ENCODE peak calls at places on chromosomes 16 and 17, in seven cellular contexts. W is nephron progenitor cell, O is fibroblast of lung, I is mucosa of descending colon, S is BJ, L is activated B cell treated with CpG ODN at 0.5 μM for 24 hours, E is progenitor cell of endocrine pancreas. F is an unnamed sample.

GRCh38 chr16:80040413-80040812 is 439.9 kb upstream of the MAF start:
- DNase-seq in L (no peak), I (no peak), O (no peak), S (no peak), W (no peak), E (no peak), F (no peak)

GRCh38 chr16:14284930-14285541 is 213.9 kb downstream of the MRTFB start:
- DNase-seq in O (no peak), E (no peak), S (no peak), L (no peak), W (no peak), I (no peak), F (peak)

GRCh38 chr17:32496348-32497078 is 9.7 kb downstream of the CDK5R1 start:
- DNase-seq in W (no peak), S (no peak), I (no peak), L (no peak), O (peak), E (no peak), F (peak)

GRCh38 chr17:10657866-10658265 is 757 bp upstream of the MYH3 start:
- DNase-seq in E (no peak), I (no peak), L (no peak), S (no peak), O (no peak), W (no peak), F (no peak)

GRCh38 chr17:31830971-31831755 is 27.9 kb downstream of the COPRS start:
- DNase-seq in I (no peak), W (no peak), E (no peak), L (no peak), O (peak), S (no peak), F (peak)

GRCh38 chr17:81578561-81579225 is 26.5 kb upstream of the FAAP100 start:
- DNase-seq in S (no peak), O (no peak), I (no peak), L (no peak), W (no peak), E (no peak), F (no peak)

GRCh38 chr17:41984454-41984853 is 17.9 kb downstream of the CNP start:
- DNase-seq in W (no peak), I (no peak), E (no peak), O (no peak), S (no peak), L (no peak), F (no peak)

GRCh38 chr17:66508896-66509843 is 206.8 kb downstream of the PRKCA start:
- DNase-seq in O (peak), S (no peak), W (no peak), I (peak), E (no peak), L (no peak), F (peak)

GRCh38 chr16:64182985-64183384 is 938.9 kb downstream of the CDH11 start:
- DNase-seq in S (no peak), W (no peak), O (no peak), E (no peak), L (no peak), I (no peak), F (no peak)

GRCh38 chr16:11755022-11755760 is 12.5 kb upstream of the TXNDC11 start:
- DNase-seq in L (no peak), W (no peak), O (no peak), I (no peak), S (no peak), E (no peak), F (peak)

GRCh38 chr16:1953734-1954133 is 755 bp downstream of the RPL3L start:
- DNase-seq in O (no peak), S (no peak), E (no peak), W (no peak), I (no peak), L (no peak), F (no peak)

GRCh38 chr17:10614536-10615155 is 42.5 kb downstream of the MYH3 start:
- DNase-seq in E (peak), I (no peak), W (peak), S (no peak), L (no peak), O (peak), F (peak)

GRCh38 chr16:46832757-46833464 is 1.9 kb upstream of the C16orf87 start:
- DNase-seq in E (no peak), I (no peak), L (no peak), W (no peak), S (no peak), O (no peak), F (no peak)

GRCh38 chr17:17906418-17907215 is 65.6 kb downstream of the TOM1L2 start:
- DNase-seq in S (no peak), I (no peak), L (no peak), O (no peak), W (no peak), E (no peak), F (no peak)

GRCh38 chr16:77574867-77575619 is 140.2 kb upstream of the ADAMTS18 start:
- DNase-seq in S (no peak), W (no peak), O (no peak), E (no peak), L (no peak), I (no peak), F (no peak)

GRCh38 chr16:72502654-72503005 is 330.7 kb upstream of the PMFBP1 start:
- DNase-seq in W (no peak), O (no peak), L (no peak), S (no peak), I (no peak), E (no peak), F (no peak)

GRCh38 chr17:41864498-41864836 is 756 bp downstream of the KLHL11 start:
- DNase-seq in O (no peak), E (no peak), S (no peak), L (peak), W (no peak), I (no peak), F (no peak)

GRCh38 chr17:77285594-77286390 is 145.0 kb downstream of the SEC14L1 start:
- DNase-seq in E (no peak), S (peak), O (peak), W (no peak), L (no peak), I (peak), F (peak)

GRCh38 chr17:69716571-69716970 is 302.1 kb downstream of the MAP2K6 start:
- DNase-seq in S (peak), L (no peak), E (no peak), I (no peak), W (no peak), O (peak), F (peak)

GRCh38 chr16:89295915-89296314 is 78.4 kb downstream of the ZNF778 start:
- DNase-seq in I (no peak), E (no peak), L (no peak), S (no peak), W (no peak), O (no peak), F (no peak)

DNA sequence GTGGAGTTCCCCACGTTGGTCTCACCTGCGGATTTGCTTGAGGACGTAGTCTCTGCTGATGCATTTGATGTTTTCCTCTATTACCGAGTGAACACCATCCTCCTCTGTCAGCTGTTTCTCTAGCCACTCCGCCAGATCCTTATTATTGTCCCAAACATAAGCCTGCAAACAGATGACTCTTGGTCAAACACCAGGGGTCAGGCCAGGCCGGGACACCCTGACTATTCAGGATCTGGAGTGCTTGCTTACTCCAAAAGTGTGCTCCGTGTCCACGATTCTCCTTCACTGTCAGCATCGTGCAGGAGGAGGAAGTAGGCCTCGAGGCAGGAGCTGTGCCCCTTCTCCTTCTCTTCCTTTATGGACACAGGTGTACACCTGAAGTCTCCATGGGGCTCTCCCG is 140.2 kb downstream of the AATF start:
- DNase-seq in L (no peak), S (no peak), O (no peak), E (no peak), I (no peak), W (no peak), F (no peak)
- TF ChIP-seq CTCF in L (no peak), S (no peak), O (no peak), E (peak), I (no peak), W (no peak), F (no peak)

DNA sequence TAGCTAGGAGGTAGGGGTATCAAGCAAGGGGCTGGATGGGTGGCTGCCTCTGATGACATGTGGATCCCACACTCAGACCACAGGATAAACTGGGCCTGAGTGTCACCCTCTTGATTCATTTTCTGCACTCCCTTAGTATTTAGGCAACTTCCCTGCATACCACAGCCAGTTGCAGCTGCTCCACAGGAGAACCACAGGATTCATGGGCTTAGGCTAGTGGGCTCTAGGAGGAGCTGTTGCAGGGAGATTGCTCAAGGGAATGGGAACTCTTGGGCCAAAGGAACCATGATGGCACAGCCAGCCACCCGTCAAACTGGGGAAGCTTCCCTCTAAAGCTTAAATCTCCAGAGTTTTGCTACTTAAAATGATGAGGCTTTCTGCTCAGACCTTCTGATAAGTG is 269.7 kb upstream of the ASIC2 start:
- DNase-seq in I (no peak), W (no peak), S (no peak), L (no peak), O (no peak), E (no peak), F (no peak)
- TF ChIP-seq CTCF in I (no peak), W (no peak), S (no peak), L (no peak), O (no peak), E (no peak), F (no peak)

GRCh38 chr17:38922538-38923291 is 2.7 kb upstream of the LASP1NB start:
- DNase-seq in L (no peak), O (peak), W (no peak), E (no peak), I (no peak), S (no peak), F (peak)
- TF ChIP-seq CTCF in L (no peak), O (no peak), W (no peak), E (no peak), I (no peak), S (peak), F (no peak)

DNA sequence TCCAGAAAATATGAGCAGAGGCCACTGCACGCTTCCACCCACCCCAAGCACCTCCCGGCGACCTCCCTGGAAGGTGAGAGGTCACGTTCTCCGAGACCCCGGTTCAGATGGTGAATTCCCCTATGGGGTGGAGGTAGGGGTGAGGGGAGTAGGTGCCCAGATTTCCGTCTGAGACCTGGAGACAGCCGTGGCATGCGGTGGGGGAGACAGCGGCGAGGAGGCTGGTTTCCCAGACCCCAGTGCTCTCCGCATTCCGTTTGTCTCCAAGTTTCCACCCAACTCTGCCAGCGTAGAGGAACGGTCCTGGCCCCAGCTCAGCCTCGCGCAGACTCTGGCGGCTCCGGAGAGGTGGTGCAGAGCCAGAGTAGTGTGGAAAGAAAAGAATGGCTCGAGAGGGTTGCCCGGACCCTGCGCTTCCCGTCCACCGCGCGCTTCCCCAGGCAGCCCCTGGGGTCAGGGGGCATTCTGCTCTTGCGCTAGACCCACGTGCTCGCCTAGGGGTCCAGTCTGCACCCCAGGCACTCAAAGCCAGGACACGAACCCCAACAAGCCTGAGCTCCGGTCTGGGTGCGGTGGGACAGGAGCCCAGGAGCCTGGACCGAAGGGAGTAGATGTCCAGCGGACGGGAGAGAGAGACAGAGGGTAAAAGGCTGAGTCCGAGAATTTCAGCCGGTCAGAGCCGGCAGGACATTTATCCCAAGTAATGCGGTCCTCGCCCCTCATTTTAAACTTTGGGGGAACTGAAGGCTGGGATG is 3.9 kb downstream of the PMP22 start:
- DNase-seq in O (peak), L (no peak), W (peak), S (no peak), I (peak), E (peak), F (peak)
- TF ChIP-seq CTCF in O (peak), L (no peak), W (peak), S (no peak), I (no peak), E (peak), F (peak)

DNA sequence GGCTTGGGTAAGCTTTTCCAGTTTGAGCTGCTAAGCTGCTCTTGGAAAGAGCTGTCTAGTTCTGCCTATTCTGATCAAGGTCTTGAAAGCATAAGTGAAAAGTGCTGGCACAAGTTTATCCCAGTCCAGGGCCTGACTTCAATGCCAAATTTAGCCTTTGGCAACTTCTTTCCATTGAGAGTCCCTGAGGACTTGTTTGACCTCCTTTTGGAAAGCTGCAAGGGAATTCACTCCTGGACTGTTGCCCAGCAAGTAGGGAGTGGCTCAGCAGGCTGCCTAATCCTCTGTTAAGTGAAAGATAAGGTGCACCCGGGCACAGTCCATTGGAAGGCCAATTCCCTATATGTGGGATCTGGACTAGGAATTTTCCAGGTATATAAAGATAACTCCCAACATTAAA is 16.0 kb upstream of the TANC2 start:
- DNase-seq in I (peak), E (no peak), W (no peak), L (no peak), S (no peak), O (peak), F (peak)
- TF ChIP-seq CTCF in I (no peak), E (no peak), W (no peak), L (no peak), S (no peak), O (no peak), F (no peak)

GRCh38 chr17:71085238-71086033 is 916.1 kb downstream of the KCNJ2 start:
- DNase-seq in W (peak), O (no peak), S (no peak), E (peak), I (peak), L (no peak), F (no peak)
- TF ChIP-seq CTCF in W (peak), O (peak), S (no peak), E (peak), I (no peak), L (no peak), F (peak)

F was measured in astrocyte of the spinal cord.